ENCODE peak calls at places on chromosomes 16 and 17, in seven cellular contexts. E, K, X, B, I, L and G are unnamed samples.

GRCh38 chr16:3780570-3780969 is 63.2 kb upstream of the TRAP1 start:
- DNase-seq in E (peak), K (no peak), X (no peak), B (no peak), I (no peak), L (no peak), G (no peak)

GRCh38 chr17:2179615-2180295 is 123.8 kb downstream of the SMG6 start:
- DNase-seq in E (peak), K (peak), X (peak), B (peak), I (no peak), L (peak), G (no peak)

GRCh38 chr16:15607700-15608396 is 35.1 kb downstream of the MARF1 start:
- DNase-seq in E (peak), K (no peak), X (no peak), B (no peak), I (no peak), L (peak), G (no peak)

GRCh38 chr17:70699408-70699807 is 530.1 kb downstream of the KCNJ2 start:
- DNase-seq in E (no peak), K (no peak), X (no peak), B (no peak), I (no peak), L (no peak), G (no peak)

GRCh38 chr17:75589017-75589918 is 1.7 kb downstream of the MYO15B start:
- DNase-seq in E (peak), K (peak), X (peak), B (peak), I (peak), L (peak), G (peak)

GRCh38 chr17:31158741-31159377 is 64.1 kb downstream of the NF1 start:
- DNase-seq in E (peak), K (no peak), X (no peak), B (no peak), I (no peak), L (no peak), G (no peak)

GRCh38 chr17:64016248-64016784 is 4.1 kb downstream of the ICAM2 start:
- DNase-seq in E (no peak), K (no peak), X (no peak), B (no peak), I (no peak), L (no peak), G (no peak)

GRCh38 chr17:30788918-30789317 is 35.6 kb downstream of the CRLF3 start:
- DNase-seq in E (peak), K (no peak), X (no peak), B (no peak), I (no peak), L (no peak), G (no peak)

GRCh38 chr16:66746048-66746447 is 5.4 kb downstream of the DYNC1LI2 start:
- DNase-seq in E (no peak), K (no peak), X (no peak), B (no peak), I (no peak), L (no peak), G (no peak)

GRCh38 chr16:30585022-30585399 is 486 bp downstream of the ZNF785 start:
- DNase-seq in E (peak), K (peak), X (no peak), B (no peak), I (no peak), L (no peak), G (peak)

GRCh38 chr17:75632863-75633483 is at the start of gene SMIM5:
- DNase-seq in E (peak), K (peak), X (peak), B (peak), I (peak), L (peak), G (peak)

GRCh38 chr17:8707591-8708453 is 36.8 kb downstream of the CCDC42 start:
- DNase-seq in E (peak), K (no peak), X (no peak), B (peak), I (no peak), L (no peak), G (no peak)

GRCh38 chr16:2404099-2404498 is 25.1 kb upstream of the CCNF start:
- DNase-seq in E (no peak), K (no peak), X (no peak), B (no peak), I (no peak), L (no peak), G (no peak)

GRCh38 chr17:1779571-1780074 is 17.8 kb downstream of the SERPINF1 start:
- DNase-seq in E (peak), K (peak), X (peak), B (peak), I (no peak), L (peak), G (peak)

GRCh38 chr16:86403541-86404163 is 106.7 kb upstream of the FOXF1 start:
- DNase-seq in E (peak), K (no peak), X (no peak), B (no peak), I (no peak), L (no peak), G (no peak)

GRCh38 chr17:10735821-10736220 is 6.0 kb upstream of the TMEM220 start:
- DNase-seq in E (no peak), K (no peak), X (no peak), B (peak), I (no peak), L (no peak), G (no peak)

GRCh38 chr17:14622622-14623101 is 321.8 kb downstream of the HS3ST3B1 start:
- DNase-seq in E (no peak), K (no peak), X (no peak), B (no peak), I (no peak), L (no peak), G (no peak)

GRCh38 chr16:68200120-68200783 is 35.7 kb downstream of the ESRP2 start:
- DNase-seq in E (peak), K (no peak), X (no peak), B (no peak), I (no peak), L (no peak), G (no peak)

GRCh38 chr17:29930399-29931010 is 477 bp upstream of the SSH2 start:
- DNase-seq in E (no peak), K (peak), X (no peak), B (no peak), I (no peak), L (no peak), G (no peak)

GRCh38 chr16:69363281-69363717 is 11.7 kb upstream of the TMED6 start:
- DNase-seq in E (no peak), K (no peak), X (no peak), B (no peak), I (no peak), L (no peak), G (peak)

GRCh38 chr17:58096892-58097291 is 13.7 kb downstream of the DYNLL2 start:
- DNase-seq in E (no peak), K (no peak), X (no peak), B (no peak), I (no peak), L (no peak), G (no peak)

GRCh38 chr17:42928714-42929496 is 28.3 kb downstream of the G6PC1 start:
- DNase-seq in E (peak), K (peak), X (peak), B (peak), I (no peak), L (no peak), G (peak)

GRCh38 chr16:1261131-1261917 is 5.5 kb downstream of the TPSD1 start:
- DNase-seq in E (no peak), K (no peak), X (no peak), B (no peak), I (no peak), L (no peak), G (no peak)

GRCh38 chr17:27575100-27575911 is 55.7 kb upstream of the LGALS9 start:
- DNase-seq in E (no peak), K (no peak), X (no peak), B (no peak), I (no peak), L (no peak), G (no peak)

GRCh38 chr17:68861602-68862001 is 93.6 kb downstream of the ABCA8 start:
- DNase-seq in E (peak), K (no peak), X (no peak), B (no peak), I (no peak), L (no peak), G (no peak)

GRCh38 chr17:77160032-77160876 is 19.5 kb downstream of the SEC14L1 start:
- DNase-seq in E (peak), K (no peak), X (no peak), B (no peak), I (no peak), L (no peak), G (no peak)

GRCh38 chr17:50842506-50843149 is 7.2 kb downstream of the WFIKKN2 start:
- DNase-seq in E (no peak), K (no peak), X (no peak), B (no peak), I (no peak), L (no peak), G (no peak)

GRCh38 chr17:42403150-42403549 is 14.9 kb upstream of the STAT3 start:
- DNase-seq in E (no peak), K (peak), X (peak), B (no peak), I (no peak), L (no peak), G (no peak)

GRCh38 chr16:78402797-78403196 is 303.3 kb downstream of the WWOX start:
- DNase-seq in E (no peak), K (no peak), X (no peak), B (no peak), I (no peak), L (no peak), G (no peak)

GRCh38 chr16:66376114-66376513 is 9.6 kb downstream of the CDH5 start:
- DNase-seq in E (no peak), K (no peak), X (no peak), B (no peak), I (no peak), L (no peak), G (no peak)

GRCh38 chr17:42027540-42027889 is 7.6 kb downstream of the NKIRAS2 start:
- DNase-seq in E (no peak), K (no peak), X (no peak), B (no peak), I (no peak), L (no peak), G (no peak)

GRCh38 chr16:56311208-56312027 is 113.9 kb downstream of the AMFR start:
- DNase-seq in E (no peak), K (no peak), X (no peak), B (no peak), I (no peak), L (no peak), G (no peak)

GRCh38 chr17:32831627-32832243 is 45.2 kb downstream of the MYO1D start:
- DNase-seq in E (no peak), K (no peak), X (no peak), B (no peak), I (no peak), L (no peak), G (no peak)

GRCh38 chr17:41448506-41448905 is 7.7 kb upstream of the KRT38 start:
- DNase-seq in E (no peak), K (no peak), X (no peak), B (no peak), I (no peak), L (no peak), G (no peak)

GRCh38 chr16:80023865-80024264 is 423.3 kb upstream of the MAF start:
- DNase-seq in E (no peak), K (no peak), X (no peak), B (no peak), I (no peak), L (no peak), G (no peak)

DNA sequence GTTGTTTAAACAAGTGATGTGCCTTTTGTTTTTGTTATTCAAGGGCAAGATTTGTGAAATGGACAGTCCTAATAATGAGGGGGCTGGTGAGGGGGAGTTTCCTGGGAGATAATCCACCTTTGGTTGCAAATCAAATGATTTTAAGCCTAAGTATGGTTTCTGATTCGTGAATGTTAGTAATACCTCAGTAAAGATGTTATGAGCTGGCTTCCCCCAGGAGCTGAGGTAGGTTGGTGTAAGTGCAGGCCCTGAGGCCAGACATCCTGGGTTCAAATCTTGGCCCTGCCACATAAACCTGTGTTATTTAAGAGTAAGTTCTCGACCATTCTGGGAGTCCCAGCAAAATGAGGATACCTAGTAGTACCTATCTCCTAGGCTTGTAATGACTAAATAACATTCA is 1.5 kb downstream of the SNX29 start:
- DNase-seq in E (no peak), K (no peak), X (no peak), B (no peak), I (no peak), L (no peak), G (no peak)
- H3K4me3 ChIP-seq in E (no peak), K (peak), X (no peak), B (peak), I (peak), L (peak), G (peak)

DNA sequence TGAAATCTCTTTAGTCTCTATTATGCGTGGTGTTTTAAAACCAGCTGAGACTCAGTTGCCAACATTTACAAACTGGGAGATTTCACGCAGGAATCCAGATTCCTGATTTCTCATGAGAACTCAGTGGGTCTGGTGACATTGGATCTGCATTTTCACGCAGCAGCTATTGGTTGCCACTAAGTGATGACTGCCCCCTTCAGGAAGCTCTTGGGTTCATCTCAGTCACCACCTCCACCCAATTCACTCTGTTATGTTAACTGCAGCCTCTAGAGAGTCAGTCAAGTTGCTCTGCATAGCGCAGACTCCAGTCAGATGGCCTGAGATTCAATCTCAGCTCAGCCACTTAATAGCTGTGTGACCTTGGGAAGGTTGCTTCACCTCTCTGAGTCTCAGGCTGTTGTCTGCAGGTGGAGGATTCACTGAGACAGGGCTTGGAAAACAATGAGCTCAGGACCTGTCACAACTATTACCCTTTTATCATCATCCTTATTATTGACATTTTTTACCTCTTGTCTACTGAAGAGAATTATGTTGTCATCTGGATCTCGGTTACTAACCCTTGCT is 6.4 kb downstream of the SHISA9 start:
- DNase-seq in E (no peak), K (no peak), X (no peak), B (no peak), I (no peak), L (no peak), G (no peak)
- TF ChIP-seq CTCF in E (no peak), K (no peak), X (no peak), B (no peak), I (peak), L (no peak), G (no peak)

DNA sequence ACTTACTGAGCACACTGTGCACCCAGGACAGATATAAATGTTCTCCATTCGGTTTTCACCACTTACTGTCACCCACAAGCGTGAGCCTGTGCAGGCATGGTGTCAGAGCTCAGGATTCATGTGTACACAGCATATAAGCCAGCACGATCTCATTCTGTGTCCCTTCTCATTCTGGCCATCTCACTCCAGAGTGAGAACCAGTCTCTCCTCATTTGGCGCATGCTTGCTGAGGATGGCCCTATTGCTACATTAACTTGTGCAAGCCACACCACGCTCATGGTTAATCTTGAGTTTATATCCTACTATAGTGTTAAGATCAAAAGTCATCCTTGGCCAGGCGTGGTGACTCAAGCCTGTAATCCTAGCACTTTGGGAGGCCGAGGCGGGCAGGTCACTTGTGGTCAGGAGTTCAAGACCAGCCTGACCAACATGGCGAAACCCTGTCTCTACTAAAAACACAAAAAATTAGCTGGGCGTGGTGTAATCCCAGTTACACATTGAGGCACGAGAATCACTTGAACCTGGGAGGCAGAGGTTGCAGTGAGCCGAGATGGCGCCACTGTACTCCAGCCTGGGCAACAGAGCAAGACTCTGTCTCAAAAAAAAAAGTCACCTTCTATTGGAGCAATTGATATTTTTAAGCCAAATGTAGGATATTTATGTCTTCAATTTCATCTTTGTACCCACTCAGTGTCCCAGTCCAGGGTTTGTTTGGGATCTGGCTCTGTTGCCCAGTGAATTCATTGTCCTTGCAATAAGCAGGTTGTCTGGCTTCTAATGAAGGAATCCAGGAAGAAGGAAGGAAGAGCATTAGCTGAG is 20.9 kb downstream of the SOCS1 start:
- DNase-seq in E (no peak), K (no peak), X (no peak), B (no peak), I (no peak), L (no peak), G (peak)
- H3K4me3 ChIP-seq in E (no peak), K (no peak), X (no peak), B (no peak), I (no peak), L (no peak), G (no peak)

DNA sequence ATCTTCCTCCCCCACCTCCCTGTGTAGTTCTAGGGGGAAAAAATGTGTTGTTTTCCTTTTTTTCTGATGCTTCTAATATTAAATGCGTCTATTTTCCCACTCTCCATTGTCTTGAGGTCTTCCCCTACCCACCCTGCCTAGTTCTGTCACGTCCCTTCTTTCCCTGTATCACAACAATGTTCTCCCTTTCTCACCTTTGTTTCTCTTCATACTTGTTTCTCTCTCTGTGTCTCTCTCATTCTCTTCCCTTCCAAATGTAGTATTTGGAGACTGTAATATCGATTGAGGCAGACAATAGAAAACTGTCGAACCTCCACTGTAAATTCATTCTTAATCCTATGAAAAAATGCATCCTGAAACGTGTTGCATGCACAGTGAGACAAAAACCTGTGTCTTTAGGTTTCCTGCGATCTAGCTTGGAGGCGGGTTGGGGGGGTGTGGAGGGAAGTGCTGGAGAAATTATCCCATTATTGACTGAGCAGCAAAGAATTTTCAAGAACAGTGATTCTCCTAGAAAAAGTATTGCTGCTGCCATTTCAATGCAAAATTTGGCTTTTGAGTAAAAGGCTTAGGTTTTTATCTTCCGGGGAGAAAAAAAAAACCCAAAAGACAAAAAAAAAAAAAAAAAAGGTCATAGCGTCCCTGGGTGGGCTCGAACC is 1.3 kb upstream of the PSMB3 start:
- DNase-seq in E (no peak), K (no peak), X (no peak), B (no peak), I (no peak), L (no peak), G (no peak)
- TF ChIP-seq CTCF in E (no peak), K (no peak), X (no peak), B (no peak), I (no peak), L (no peak), G (no peak)

DNA sequence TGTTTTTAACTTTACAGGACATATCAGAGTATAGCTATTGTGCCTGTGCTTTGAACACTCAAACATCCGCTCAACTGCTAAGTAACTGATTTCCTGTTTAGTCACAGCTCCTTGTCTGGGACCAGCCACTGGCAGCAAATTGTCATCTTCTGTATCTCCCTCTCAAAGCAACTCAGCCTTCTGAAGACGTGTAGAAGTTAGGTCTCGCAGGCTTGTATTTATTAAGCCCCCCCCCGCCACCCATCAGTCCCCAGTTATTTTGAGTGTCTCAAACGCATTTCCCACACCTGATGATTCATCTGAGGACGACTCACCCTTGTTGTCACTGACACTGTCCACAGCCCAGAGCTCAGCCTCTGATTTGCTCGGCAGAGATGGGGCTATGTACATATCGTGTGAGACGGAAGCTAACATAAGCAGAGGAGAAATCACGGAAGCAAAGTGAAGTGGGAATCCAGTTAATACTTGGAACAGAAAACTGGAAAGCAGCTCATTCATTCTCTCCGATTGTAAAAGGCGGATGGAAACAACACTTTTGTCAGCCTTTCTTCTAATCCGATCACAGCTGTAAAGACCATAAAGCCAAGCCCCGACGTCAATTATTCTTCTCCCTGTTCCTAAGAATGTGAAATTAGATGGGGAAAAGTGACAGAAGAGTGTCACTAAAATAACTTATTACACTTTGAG is 64.1 kb downstream of the PITPNC1 start:
- DNase-seq in E (peak), K (peak), X (no peak), B (peak), I (no peak), L (no peak), G (no peak)
- H3K4me3 ChIP-seq in E (no peak), K (peak), X (no peak), B (no peak), I (no peak), L (no peak), G (peak)

GRCh38 chr16:88844412-88845118 is 12.2 kb downstream of the GALNS start:
- DNase-seq in E (no peak), K (no peak), X (no peak), B (no peak), I (no peak), L (no peak), G (no peak)
- TF ChIP-seq CTCF in E (no peak), K (no peak), X (no peak), B (no peak), I (no peak), L (no peak), G (no peak)

GRCh38 chr16:75075688-75076268 is 40.8 kb downstream of the LDHD start:
- DNase-seq in E (no peak), K (no peak), X (no peak), B (no peak), I (no peak), L (no peak), G (no peak)
- H3K4me3 ChIP-seq in E (no peak), K (no peak), X (no peak), B (no peak), I (no peak), L (no peak), G (no peak)

GRCh38 chr16:23504453-23505179 is 5.7 kb downstream of the GGA2 start:
- DNase-seq in E (peak), K (peak), X (peak), B (peak), I (no peak), L (peak), G (peak)
- TF ChIP-seq CTCF in E (no peak), K (no peak), X (no peak), B (no peak), I (no peak), L (no peak), G (no peak)